ENCODE peak calls at places on chromosomes 16 and 17, in five cellular contexts. D, Z, T, P and Y are unnamed samples.

GRCh38 chr17:42669705-42670198 is 7.0 kb downstream of the PLEKHH3 start:
- DNase-seq in T (no peak), P (no peak), D (no peak), Z (no peak), Y (peak; percentile 52)

GRCh38 chr16:78648517-78648916 is 549.1 kb downstream of the WWOX start:
- DNase-seq in T (no peak), P (no peak), D (no peak), Z (no peak), Y (no peak)

GRCh38 chr17:43528988-43529814 is 16.9 kb downstream of the ETV4 start:
- DNase-seq in P (no peak), Z (no peak), T (no peak), D (no peak), Y (no peak)

GRCh38 chr16:85164838-85165516 is 52.7 kb upstream of the CIBAR2 start:
- DNase-seq in D (no peak), T (no peak), Z (no peak), P (no peak), Y (no peak)

GRCh38 chr16:9362050-9362449 is 270.6 kb downstream of the HAPSTR1 start:
- DNase-seq in D (no peak), P (peak; percentile 20), Z (no peak), T (no peak), Y (no peak)

GRCh38 chr17:17661134-17661533 is 20.1 kb upstream of the RAI1 start:
- DNase-seq in T (no peak), Z (no peak), P (peak; percentile 53), D (no peak), Y (no peak)

GRCh38 chr16:81808933-81809480 is 29.9 kb downstream of the PLCG2 start:
- DNase-seq in P (peak; percentile 44), D (no peak), T (no peak), Z (peak; percentile 99), Y (no peak)

GRCh38 chr17:3993493-3994220 is 29.4 kb upstream of the ATP2A3 start:
- DNase-seq in P (no peak), T (no peak), Z (peak; percentile 63), D (no peak), Y (no peak)

GRCh38 chr16:67244387-67245188 is 2.7 kb downstream of the FHOD1 start:
- DNase-seq in T (no peak), D (peak; percentile 82), P (no peak), Z (peak; percentile 78), Y (no peak)

GRCh38 chr16:1333149-1333812 is at the start of gene BAIAP3:
- DNase-seq in P (no peak), T (peak; percentile 88), Z (no peak), D (peak; percentile 51), Y (peak; percentile 62)

GRCh38 chr17:59008737-59009136 is 97.9 kb downstream of the TRIM37 start:
- DNase-seq in P (no peak), T (no peak), Z (no peak), D (no peak), Y (no peak)

GRCh38 chr17:6555331-6556120 is 829 bp downstream of the PITPNM3 start:
- DNase-seq in P (no peak), Z (no peak), T (no peak), D (no peak), Y (peak; percentile 71)

GRCh38 chr17:47225436-47225858 is 16.3 kb downstream of the MYL4 start:
- DNase-seq in T (no peak), P (peak; percentile 45), Z (no peak), D (peak; percentile 45), Y (no peak)

GRCh38 chr17:2025220-2025621 is at the start of gene RTN4RL1:
- DNase-seq in P (no peak), D (peak; percentile 80), Z (no peak), T (peak; percentile 85), Y (peak; percentile 56)

GRCh38 chr17:39486242-39486641 is 25.0 kb downstream of the CDK12 start:
- DNase-seq in Z (no peak), T (no peak), D (peak; percentile 17), P (no peak), Y (no peak)

GRCh38 chr17:74864866-74865395 is 5.2 kb upstream of the GRIN2C start:
- DNase-seq in Z (no peak), P (peak; percentile 56), D (peak; percentile 78), T (peak; percentile 62), Y (peak; percentile 87)
- TF ChIP-seq MAX in Z (no peak), P (no peak), D (no peak), T (peak; percentile 51), Y (no peak)

DNA sequence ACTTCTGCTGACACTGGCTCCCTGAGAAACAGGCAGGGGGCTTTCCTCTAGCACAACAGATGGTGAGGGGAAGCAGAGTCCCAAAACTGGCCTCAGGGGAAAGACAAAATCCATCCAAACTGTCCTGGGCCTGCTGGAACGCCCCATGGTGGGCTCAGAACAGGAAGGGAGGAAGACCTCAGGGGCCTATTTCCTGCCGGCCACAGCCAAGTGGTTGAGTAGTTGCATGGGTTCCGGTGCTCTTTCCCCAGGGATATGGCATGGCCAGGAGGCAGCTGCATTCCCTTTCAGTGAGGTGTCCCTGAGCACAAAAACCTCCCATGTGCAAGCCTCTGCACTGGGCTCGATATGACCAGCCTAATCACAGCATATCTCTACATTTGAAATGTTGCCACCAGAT is 303.0 kb upstream of the IRX5 start:
- DNase-seq in Z (no peak), D (no peak), T (no peak), P (no peak), Y (no peak)
- TF ChIP-seq ESRRA in Z (no peak), D (no peak), T (no peak), P (no peak), Y (no peak)

DNA sequence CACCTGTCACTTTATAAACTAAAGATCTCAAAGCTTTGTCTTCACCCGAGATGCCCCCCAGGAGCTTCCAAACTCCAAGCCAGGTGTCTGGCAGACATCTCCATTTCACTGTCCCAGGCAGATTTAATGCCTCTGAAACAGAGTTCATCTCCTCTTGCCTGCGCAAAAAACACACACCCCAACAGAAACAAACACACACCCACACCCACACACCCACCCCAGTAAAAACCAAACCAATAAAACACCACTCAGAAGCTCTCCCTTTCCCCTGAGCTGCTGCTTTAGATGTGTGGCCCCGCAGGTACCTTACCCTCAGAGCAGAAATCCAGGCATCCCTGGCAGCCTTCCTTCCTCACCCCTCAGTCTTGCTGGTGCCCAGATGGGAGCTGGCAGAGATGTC is 14.4 kb downstream of the SEC14L1 start:
- DNase-seq in Z (no peak), P (no peak), T (no peak), D (no peak), Y (no peak)
- TF ChIP-seq MAX in Z (no peak), P (no peak), T (no peak), D (no peak), Y (no peak)

GRCh38 chr16:24850289-24850931 is 4.6 kb downstream of the SLC5A11 start:
- DNase-seq in P (no peak), Z (no peak), D (no peak), T (no peak), Y (no peak)

GRCh38 chr16:24852281-24852721 is 6.5 kb downstream of the SLC5A11 start:
- DNase-seq in Z (no peak), D (peak; percentile 80), P (no peak), T (no peak), Y (no peak)

GRCh38 chr16:24849641-24850040 is 3.9 kb downstream of the SLC5A11 start:
- DNase-seq in D (no peak), P (no peak), Z (no peak), T (no peak), Y (no peak)

GRCh38 chr16:24853169-24853824 is 7.5 kb downstream of the SLC5A11 start:
- DNase-seq in Z (no peak), P (no peak), D (no peak), T (no peak), Y (no peak)

DNA sequence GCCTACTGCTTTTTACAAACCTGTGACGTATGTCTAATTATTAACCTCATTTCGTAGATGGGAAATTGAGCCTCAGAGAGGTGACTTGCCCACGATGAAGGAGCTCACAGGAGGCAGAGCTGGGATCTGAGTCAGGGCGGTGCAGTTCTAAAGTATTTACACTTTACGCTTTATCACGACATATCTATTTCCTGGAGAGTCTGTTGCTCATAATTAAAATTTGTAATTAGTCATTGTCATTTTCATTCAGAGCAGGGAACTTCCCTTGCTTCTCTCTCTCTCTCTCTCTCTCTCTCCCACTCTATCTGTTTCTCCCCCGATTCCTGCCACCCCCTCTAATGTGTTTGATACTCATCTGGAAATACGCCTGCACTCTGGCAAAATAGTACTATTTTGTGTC is 5.9 kb downstream of the SLC5A11 start:
- DNase-seq in Z (no peak), D (peak; percentile 63), P (no peak), T (no peak), Y (no peak)
- TF ChIP-seq ESRRA in Z (no peak), D (no peak), P (no peak), T (no peak), Y (no peak)

GRCh38 chr16:22677024-22677830 is 136.7 kb upstream of the HS3ST2 start:
- DNase-seq in D (no peak), T (no peak), Z (no peak), P (no peak), Y (no peak)

GRCh38 chr16:22678311-22678710 is 135.7 kb upstream of the HS3ST2 start:
- DNase-seq in D (no peak), P (no peak), T (no peak), Z (no peak), Y (no peak)

GRCh38 chr16:22674832-22675191 is 139.2 kb upstream of the HS3ST2 start:
- DNase-seq in D (no peak), T (no peak), Z (no peak), P (no peak), Y (no peak)

GRCh38 chr16:22673463-22673862 is 140.5 kb upstream of the HS3ST2 start:
- DNase-seq in Z (no peak), D (no peak), P (no peak), T (no peak), Y (no peak)

GRCh38 chr16:22675745-22676540 is 138.0 kb upstream of the HS3ST2 start:
- DNase-seq in Z (no peak), D (no peak), P (no peak), T (no peak), Y (no peak)
- TF ChIP-seq MAX in Z (no peak), D (no peak), P (no peak), T (no peak), Y (no peak)